ENCODE peak calls at places on chromosomes 4 and X, in five cellular contexts. I, Y, O, M and L are unnamed samples.
A peak's percentile ranks its signal among the peaks of the same experiment; 100 is the strongest.

GRCh38 chrX:154458954-154459829 is 1.1 kb downstream of the PLXNA3 start:
- DNase-seq in I (peak; percentile 28), Y (peak; percentile 88), O (no peak), M (no peak), L (peak; percentile 41)

GRCh38 chr4:86870442-86871069 is 21.4 kb upstream of the SLC10A6 start:
- DNase-seq in I (no peak), Y (no peak), O (no peak), M (no peak), L (no peak)

GRCh38 chrX:42832764-42833549 is 55.0 kb upstream of the PPP1R2C start:
- DNase-seq in I (no peak), Y (no peak), O (no peak), M (no peak), L (no peak)

GRCh38 chr4:90689739-90690138 is 562.5 kb downstream of the CCSER1 start:
- DNase-seq in I (no peak), Y (no peak), O (no peak), M (no peak), L (no peak)

GRCh38 chr4:20378181-20378580 is 126.5 kb downstream of the SLIT2 start:
- DNase-seq in I (no peak), Y (no peak), O (no peak), M (no peak), L (no peak)

GRCh38 chr4:77665381-77666069 is 59.9 kb downstream of the CXCL13 start:
- DNase-seq in I (no peak), Y (no peak), O (no peak), M (no peak), L (no peak)

GRCh38 chr4:48228887-48229462 is 40.7 kb downstream of the TEC start:
- DNase-seq in I (no peak), Y (no peak), O (no peak), M (no peak), L (no peak)

GRCh38 chrX:137747231-137747630 is 181.3 kb downstream of the ZIC3 start:
- DNase-seq in I (no peak), Y (no peak), O (no peak), M (no peak), L (no peak)

GRCh38 chrX:97159916-97160800 is 276.4 kb downstream of the RPA4 start:
- DNase-seq in I (no peak), Y (no peak), O (no peak), M (no peak), L (no peak)

GRCh38 chr4:168811207-168811606 is 198.8 kb downstream of the CBR4 start:
- DNase-seq in I (no peak), Y (no peak), O (no peak), M (no peak), L (no peak)

GRCh38 chrX:123860983-123861382 is 1.1 kb downstream of the XIAP start:
- DNase-seq in I (no peak), Y (no peak), O (no peak), M (no peak), L (no peak)

GRCh38 chr4:138636791-138637190 is 378.8 kb upstream of the NOCT start:
- DNase-seq in I (no peak), Y (no peak), O (no peak), M (no peak), L (no peak)

GRCh38 chr4:56958111-56958517 is 19.3 kb downstream of the NOA1 start:
- DNase-seq in I (peak; percentile 77), Y (peak; percentile 95), O (peak; percentile 71), M (peak; percentile 79), L (no peak)

DNA sequence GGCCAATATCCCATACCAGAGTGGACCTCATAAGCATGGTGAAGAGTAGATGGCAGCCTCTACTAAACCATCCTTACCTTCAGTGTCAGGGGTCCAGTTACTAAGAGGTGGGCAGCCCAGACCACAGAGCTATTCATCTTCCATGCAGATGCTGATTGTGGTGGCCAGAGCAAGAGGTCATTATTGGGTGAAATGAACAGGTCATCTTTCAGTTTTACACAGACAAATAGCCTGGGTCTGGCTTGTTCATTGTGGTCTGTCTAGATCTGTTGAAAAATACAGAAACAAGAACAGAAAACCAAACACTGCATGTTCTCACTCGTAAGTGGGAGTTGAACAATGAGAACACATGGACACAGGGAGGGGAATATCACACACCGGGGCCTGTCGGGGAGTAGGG is 71.3 kb downstream of the PAK3 start:
- DNase-seq in I (no peak), Y (no peak), O (no peak), M (no peak), L (no peak)
- H3K27me3 ChIP-seq in I (no peaks in the 10 kb centered on the region), Y (no peaks in the 10 kb centered on the region), O (no peaks in the 10 kb centered on the region), M (no peaks in the 10 kb centered on the region), L (no peaks in the 10 kb centered on the region)

GRCh38 chrX:1483843-1484637 is 31.3 kb upstream of the ASMTL start:
- DNase-seq in I (no peak), Y (no peak), O (no peak), M (no peak), L (no peak)
- H3K4me3 ChIP-seq in I (no peak overlapping the region), Y (no peak overlapping the region), O (no peak overlapping the region), M (no peak overlapping the region), L (peak overlapping the region; percentile 35)

GRCh38 chrX:107676559-107677378 is 48.5 kb downstream of the PRPS1 start:
- DNase-seq in I (peak; percentile 84), Y (peak; percentile 96), O (peak; percentile 81), M (peak; percentile 57), L (peak; percentile 29)
- H3K27me3 ChIP-seq in I (no peaks in the 10 kb centered on the region), Y (no peaks in the 10 kb centered on the region), O (no peaks in the 10 kb centered on the region), M (no peaks in the 10 kb centered on the region), L (no peaks in the 10 kb centered on the region)

GRCh38 chrX:371907-372306 is 14.8 kb downstream of the PPP2R3B start:
- DNase-seq in I (no peak), Y (no peak), O (no peak), M (no peak), L (no peak)
- H3K4me3 ChIP-seq in I (peak overlapping the region; percentile 68), Y (no peak overlapping the region), O (no peak overlapping the region), M (no peak overlapping the region), L (no peak overlapping the region)

GRCh38 chrX:40735318-40736169 is at the start of gene MED14:
- DNase-seq in I (peak; percentile 86), Y (peak; percentile 91), O (peak; percentile 93), M (peak; percentile 37), L (peak; percentile 95)
- H3K27me3 ChIP-seq in I (no peaks in the 10 kb centered on the region), Y (no peaks in the 10 kb centered on the region), O (no peaks in the 10 kb centered on the region), M (no peaks in the 10 kb centered on the region), L (no peaks in the 10 kb centered on the region)

GRCh38 chr4:76435689-76436176 is 704 bp downstream of the SHROOM3 start:
- DNase-seq in I (no peak), Y (no peak), O (no peak), M (no peak), L (no peak)
- H3K4me3 ChIP-seq in I (peak overlapping the region; percentile 49), Y (peak overlapping the region; percentile 43), O (no peak overlapping the region), M (peak overlapping the region; percentile 62), L (no peak overlapping the region)

GRCh38 chr4:1400861-1401408 is 5.3 kb downstream of the NKX1-1 start:
- DNase-seq in I (no peak), Y (peak; percentile 47), O (peak; percentile 13), M (no peak), L (no peak)
- H3K27me3 ChIP-seq in I (peaks cover 67% of the 10 kb centered on the region), Y (no peaks in the 10 kb centered on the region), O (peaks cover 7% of the 10 kb centered on the region), M (peaks cover 20% of the 10 kb centered on the region), L (no peaks in the 10 kb centered on the region)